ENCODE peak calls at places on chromosomes 2 and 18, in five cellular contexts. S is cardiac muscle cell, R is GM23338, A is tibial artery, U is RWPE1. W is an unnamed sample.

GRCh38 chr18:63207825-63208224 is 111.7 kb downstream of the BCL2 start:
- DNase-seq in S (no peak), R (no peak), A (no peak), U (no peak), W (no peak)

GRCh38 chr2:9215680-9216079 is 9.1 kb downstream of the ASAP2 start:
- DNase-seq in S (no peak), R (no peak), A (no peak), U (no peak), W (no peak)

GRCh38 chr2:173851256-173851655 is 113.9 kb downstream of the SP3 start:
- DNase-seq in S (no peak), R (no peak), A (peak), U (no peak), W (no peak)

GRCh38 chr2:183284606-183285005 is 160.4 kb downstream of the NUP35 start:
- DNase-seq in S (peak), R (no peak), A (no peak), U (peak), W (no peak)

GRCh38 chr2:60554649-60555065 is 1.2 kb upstream of the BCL11A start:
- DNase-seq in S (no peak), R (peak), A (no peak), U (peak), W (peak)

GRCh38 chr18:79693561-79694205 is 14.1 kb downstream of the CTDP1 start:
- DNase-seq in S (no peak), R (peak), A (peak), U (no peak), W (no peak)

GRCh38 chr2:19425419-19425818 is 67.0 kb upstream of the OSR1 start:
- DNase-seq in S (peak), R (no peak), A (no peak), U (no peak), W (no peak)

GRCh38 chr2:19947184-19947940 is 42.5 kb downstream of the WDR35 start:
- DNase-seq in S (no peak), R (no peak), A (no peak), U (no peak), W (no peak)

GRCh38 chr2:137975280-137976271 is 11.3 kb downstream of the HNMT start:
- DNase-seq in S (no peak), R (no peak), A (no peak), U (peak), W (no peak)

GRCh38 chr2:63741884-63742583 is 99.7 kb upstream of the UGP2 start:
- DNase-seq in S (peak), R (no peak), A (no peak), U (peak), W (no peak)

GRCh38 chr2:206323486-206323885 is 49.0 kb downstream of the ZDBF2 start:
- DNase-seq in S (no peak), R (peak), A (no peak), U (no peak), W (no peak)
- TF ChIP-seq CTCF in S (no peak), R (peak), A (no peak), U (no peak), W (no peak)

DNA sequence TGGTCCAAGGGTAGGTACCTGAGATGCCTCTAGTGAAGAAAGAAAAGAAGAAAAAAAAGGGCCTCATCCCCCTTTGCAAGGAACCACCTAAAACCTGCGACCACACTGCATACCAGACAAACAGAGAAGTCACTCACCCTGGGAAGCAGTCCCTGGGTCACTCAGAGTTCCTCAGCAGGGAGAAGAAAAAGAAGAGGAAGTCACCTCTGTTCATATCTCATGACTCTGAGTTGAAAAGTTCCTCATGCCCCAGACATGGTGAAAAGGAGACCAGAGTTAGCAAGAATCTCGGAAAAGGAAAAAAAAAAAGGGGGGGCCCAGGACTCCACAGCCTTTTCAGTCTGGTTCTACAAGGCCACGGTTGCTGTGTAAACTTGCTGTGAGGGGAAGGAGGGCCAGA is 478.4 kb upstream of the NRXN1 start:
- DNase-seq in S (no peak), R (no peak), A (no peak), U (no peak), W (no peak)
- TF ChIP-seq CTCF in S (no peak), R (no peak), A (no peak), U (no peak), W (no peak)

GRCh38 chr18:54359233-54359632 is 1.5 kb downstream of the C18orf54 start:
- DNase-seq in S (peak), R (no peak), A (no peak), U (no peak), W (no peak)

GRCh38 chr18:54360406-54360805 is 2.7 kb downstream of the C18orf54 start:
- DNase-seq in S (peak), R (no peak), A (no peak), U (no peak), W (no peak)

GRCh38 chr18:54357082-54357659 is 487 bp downstream of the STARD6 start:
- DNase-seq in S (no peak), R (no peak), A (no peak), U (peak), W (no peak)

GRCh38 chr18:54358495-54358793 is 738 bp downstream of the C18orf54 start:
- DNase-seq in S (no peak), R (no peak), A (no peak), U (no peak), W (no peak)

GRCh38 chr18:54357660-54358494 is at the start of the genes C18orf54 and STARD6:
- DNase-seq in S (peak), R (peak), A (peak), U (peak), W (peak)
- TF ChIP-seq CTCF in S (peak), R (peak), A (no peak), U (peak), W (peak)

DNA sequence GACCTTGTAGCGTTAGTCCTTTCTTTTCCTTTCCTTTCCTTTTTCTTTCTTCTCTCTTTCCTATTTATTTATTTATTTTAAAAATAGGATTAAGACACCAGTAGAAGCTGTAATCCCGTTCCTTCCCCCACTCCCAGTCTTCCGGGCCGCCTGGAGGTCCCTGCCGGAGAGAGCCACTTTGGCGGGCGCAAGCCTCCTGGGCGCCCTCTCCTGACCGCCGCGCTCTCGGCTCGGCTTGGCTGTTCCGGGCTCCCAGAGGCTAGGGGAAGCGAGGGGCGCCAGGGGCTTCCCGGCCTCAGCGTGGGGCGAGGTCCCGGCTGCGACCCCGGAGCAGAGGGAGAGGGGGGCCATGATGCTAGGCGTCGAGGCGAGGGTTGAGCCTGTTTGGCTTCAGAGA is 10.9 kb downstream of the MEIS1 start:
- DNase-seq in S (no peak), R (peak), A (no peak), U (no peak), W (peak)
- TF ChIP-seq CTCF in S (peak), R (peak), A (no peak), U (no peak), W (no peak)

GRCh38 chr2:218276986-218277755 is 6.9 kb downstream of the PNKD start:
- DNase-seq in S (no peak), R (no peak), A (no peak), U (no peak), W (no peak)
- TF ChIP-seq CTCF in S (peak), R (no peak), A (no peak), U (no peak), W (no peak)

GRCh38 chr2:6864251-6864758 is 1.4 kb downstream of the CMPK2 start:
- DNase-seq in S (no peak), R (no peak), A (no peak), U (no peak), W (no peak)

GRCh38 chr2:6864938-6865345 is 765 bp downstream of the CMPK2 start:
- DNase-seq in S (no peak), R (peak), A (peak), U (no peak), W (no peak)

GRCh38 chr2:6866982-6867381 is 1.3 kb upstream of the CMPK2 start:
- DNase-seq in S (no peak), R (no peak), A (no peak), U (no peak), W (no peak)

GRCh38 chr2:6866239-6866745 is 585 bp upstream of the CMPK2 start:
- DNase-seq in S (peak), R (peak), A (no peak), U (peak), W (peak)

GRCh38 chr2:6865346-6866238 is at the start of gene CMPK2:
- DNase-seq in S (peak), R (peak), A (peak), U (peak), W (peak)
- TF ChIP-seq CTCF in S (no peak), R (no peak), A (no peak), U (peak), W (no peak)

GRCh38 chr2:84022810-84023431 is 436.2 kb downstream of the SUCLG1 start:
- DNase-seq in S (peak), R (peak), A (no peak), U (peak), W (peak)
- TF ChIP-seq CTCF in S (peak), R (peak), A (no peak), U (peak), W (peak)

GRCh38 chr18:32530947-32531651 is 60.4 kb upstream of the GAREM1 start:
- DNase-seq in S (peak), R (no peak), A (no peak), U (peak), W (no peak)
- TF ChIP-seq CTCF in S (no peak), R (no peak), A (no peak), U (no peak), W (no peak)

GRCh38 chr18:55405655-55406373 is 182.2 kb downstream of the TCF4 start:
- DNase-seq in S (peak), R (no peak), A (peak), U (peak), W (peak)
- TF ChIP-seq CTCF in S (peak), R (no peak), A (no peak), U (no peak), W (no peak)